ENCODE peak calls at places on chromosome 13, in eight cellular contexts. S, Q, H, R, Y, O, K and J are unnamed samples.

GRCh38 chr13:27242642-27243185 is 8.6 kb upstream of the RPL21 start:
- DNase-seq in S (no peak), Q (no peak), H (no peak), R (no peak), Y (no peak), O (no peak), K (no peak), J (no peak)

GRCh38 chr13:41029629-41030028 is 10.5 kb upstream of the ELF1 start:
- DNase-seq in S (no peak), Q (no peak), H (no peak), R (no peak), Y (no peak), O (no peak), K (no peak), J (no peak)

GRCh38 chr13:72505376-72505775 is 222.1 kb downstream of the MZT1 start:
- DNase-seq in S (no peak), Q (no peak), H (no peak), R (no peak), Y (no peak), O (no peak), K (no peak), J (no peak)

GRCh38 chr13:39913339-39913738 is 257.9 kb downstream of the COG6 start:
- DNase-seq in S (no peak), Q (no peak), H (no peak), R (no peak), Y (no peak), O (no peak), K (no peak), J (no peak)

GRCh38 chr13:98451676-98452105 is 125.2 kb downstream of the STK24 start:
- DNase-seq in S (no peak), Q (no peak), H (no peak), R (no peak), Y (no peak), O (no peak), K (no peak), J (peak; percentile 26)

GRCh38 chr13:97125810-97126738 is 96.1 kb upstream of the MBNL2 start:
- DNase-seq in S (no peak), Q (peak; percentile 70), H (no peak), R (no peak), Y (no peak), O (no peak), K (no peak), J (no peak)

GRCh38 chr13:35917942-35918645 is 213.1 kb downstream of the DCLK1 start:
- DNase-seq in S (no peak), Q (no peak), H (no peak), R (no peak), Y (no peak), O (no peak), K (no peak), J (no peak)

GRCh38 chr13:71659427-71659826 is 207.6 kb downstream of the DACH1 start:
- DNase-seq in S (no peak), Q (no peak), H (no peak), R (no peak), Y (no peak), O (no peak), K (no peak), J (no peak)

GRCh38 chr13:50712882-50713281 is 130.6 kb downstream of the DLEU7 start:
- DNase-seq in S (no peak), Q (no peak), H (no peak), R (no peak), Y (no peak), O (no peak), K (no peak), J (no peak)

GRCh38 chr13:46492946-46493345 is 60.0 kb upstream of the LRCH1 start:
- DNase-seq in S (peak; percentile 31), Q (no peak), H (no peak), R (no peak), Y (peak; percentile 38), O (peak; percentile 41), K (peak; percentile 64), J (no peak)

GRCh38 chr13:85405316-85405897 is 393.8 kb downstream of the SLITRK6 start:
- DNase-seq in S (no peak), Q (no peak), H (no peak), R (no peak), Y (no peak), O (no peak), K (no peak), J (peak; percentile 13)

GRCh38 chr13:113669231-113669870 is 2.3 kb downstream of the GRK1 start:
- DNase-seq in S (no peak), Q (peak; percentile 12), H (no peak), R (no peak), Y (no peak), O (no peak), K (no peak), J (no peak)

GRCh38 chr13:112849500-112849899 is 119.5 kb upstream of the MCF2L start:
- DNase-seq in S (no peak), Q (peak; percentile 71), H (no peak), R (no peak), Y (no peak), O (peak; percentile 29), K (no peak), J (no peak)

GRCh38 chr13:91270031-91270430 is 77.5 kb upstream of the MIR17HG start:
- DNase-seq in S (no peak), Q (no peak), H (no peak), R (no peak), Y (no peak), O (no peak), K (no peak), J (no peak)

GRCh38 chr13:94073006-94073744 is 406.3 kb downstream of the DCT start:
- DNase-seq in S (no peak), Q (no peak), H (peak; percentile 67), R (no peak), Y (no peak), O (no peak), K (peak; percentile 12), J (no peak)

GRCh38 chr13:50006426-50007135 is 8.7 kb upstream of the KCNRG start:
- DNase-seq in S (no peak), Q (no peak), H (no peak), R (no peak), Y (no peak), O (no peak), K (no peak), J (no peak)

GRCh38 chr13:42970824-42971669 is 21.0 kb downstream of the EPSTI1 start:
- DNase-seq in S (peak; percentile 15), Q (peak; percentile 33), H (no peak), R (no peak), Y (peak; percentile 53), O (peak; percentile 76), K (peak; percentile 58), J (no peak)

GRCh38 chr13:90947976-90948375 is 399.5 kb upstream of the MIR17HG start:
- DNase-seq in S (no peak), Q (no peak), H (no peak), R (no peak), Y (no peak), O (no peak), K (no peak), J (no peak)

GRCh38 chr13:26707122-26708006 is 53.2 kb downstream of the GPR12 start:
- DNase-seq in S (peak; percentile 41), Q (no peak), H (peak; percentile 10), R (no peak), Y (peak; percentile 67), O (peak; percentile 72), K (peak; percentile 69), J (peak; percentile 57)

GRCh38 chr13:21871919-21872318 is 201.0 kb downstream of the FGF9 start:
- DNase-seq in S (no peak), Q (no peak), H (no peak), R (no peak), Y (no peak), O (no peak), K (no peak), J (no peak)

GRCh38 chr13:80553041-80553440 is 212.1 kb upstream of the SPRY2 start:
- DNase-seq in S (no peak), Q (no peak), H (no peak), R (no peak), Y (no peak), O (no peak), K (no peak), J (no peak)

GRCh38 chr13:49347650-49348385 is 96.0 kb downstream of the CAB39L start:
- DNase-seq in S (no peak), Q (no peak), H (no peak), R (no peak), Y (no peak), O (peak; percentile 69), K (no peak), J (no peak)